ENCODE peak calls at places on chromosomes 13 and 19, in nine cellular contexts. I is lung, O is mesothelial cell of epicardium, R is foreskin keratinocyte, S is breast epithelium, F is kidney, Z is BJ, Y is GM10248, U is choroid plexus epithelial cell. D is an unnamed sample.

GRCh38 chr13:20294497-20294896 is 62.4 kb upstream of the GJB6 start:
- DNase-seq in I (no peak), O (no peak), R (no peak), S (no peak), F (no peak), Z (no peak), Y (no peak), U (no peak), D (no peak)

GRCh38 chr13:32284927-32285632 is 30.1 kb downstream of the ZAR1L start:
- DNase-seq in I (peak), O (no peak), R (no peak), S (no peak), F (no peak), Z (peak), Y (no peak), U (peak), D (peak)

GRCh38 chr13:44331912-44332840 is 41.4 kb upstream of the SERP2 start:
- DNase-seq in I (no peak), O (peak), R (no peak), S (no peak), F (no peak), Z (peak), Y (no peak), U (peak), D (peak)

GRCh38 chr13:30257433-30258099 is 49.8 kb downstream of the KATNAL1 start:
- DNase-seq in I (no peak), O (no peak), R (no peak), S (no peak), F (no peak), Z (no peak), Y (peak), U (peak), D (peak)

GRCh38 chr19:54325194-54325621 is 12.2 kb upstream of the LILRA5 start:
- DNase-seq in I (no peak), O (no peak), R (peak), S (no peak), F (no peak), Z (no peak), Y (peak), U (peak), D (no peak)

GRCh38 chr19:49597703-49597974 is 6.7 kb downstream of the PRR12 start:
- DNase-seq in I (no peak), O (no peak), R (no peak), S (no peak), F (no peak), Z (no peak), Y (no peak), U (no peak), D (no peak)

GRCh38 chr19:53871448-53871847 is 3.8 kb downstream of the MYADM start:
- DNase-seq in I (no peak), O (no peak), R (no peak), S (no peak), F (no peak), Z (no peak), Y (no peak), U (no peak), D (no peak)

GRCh38 chr19:17753976-17754375 is 2.7 kb downstream of the FCHO1 start:
- DNase-seq in I (no peak), O (no peak), R (no peak), S (no peak), F (no peak), Z (no peak), Y (no peak), U (no peak), D (no peak)

GRCh38 chr13:78428646-78429045 is 174.7 kb downstream of the POU4F1 start:
- DNase-seq in I (no peak), O (no peak), R (no peak), S (no peak), F (no peak), Z (no peak), Y (no peak), U (no peak), D (no peak)

GRCh38 chr13:59416561-59416960 is 747.2 kb downstream of the DIAPH3 start:
- DNase-seq in I (no peak), O (no peak), R (no peak), S (no peak), F (no peak), Z (no peak), Y (no peak), U (no peak), D (no peak)

GRCh38 chr13:43074824-43075510 is 51.6 kb downstream of the DNAJC15 start:
- DNase-seq in I (no peak), O (no peak), R (no peak), S (no peak), F (no peak), Z (no peak), Y (no peak), U (no peak), D (no peak)

DNA sequence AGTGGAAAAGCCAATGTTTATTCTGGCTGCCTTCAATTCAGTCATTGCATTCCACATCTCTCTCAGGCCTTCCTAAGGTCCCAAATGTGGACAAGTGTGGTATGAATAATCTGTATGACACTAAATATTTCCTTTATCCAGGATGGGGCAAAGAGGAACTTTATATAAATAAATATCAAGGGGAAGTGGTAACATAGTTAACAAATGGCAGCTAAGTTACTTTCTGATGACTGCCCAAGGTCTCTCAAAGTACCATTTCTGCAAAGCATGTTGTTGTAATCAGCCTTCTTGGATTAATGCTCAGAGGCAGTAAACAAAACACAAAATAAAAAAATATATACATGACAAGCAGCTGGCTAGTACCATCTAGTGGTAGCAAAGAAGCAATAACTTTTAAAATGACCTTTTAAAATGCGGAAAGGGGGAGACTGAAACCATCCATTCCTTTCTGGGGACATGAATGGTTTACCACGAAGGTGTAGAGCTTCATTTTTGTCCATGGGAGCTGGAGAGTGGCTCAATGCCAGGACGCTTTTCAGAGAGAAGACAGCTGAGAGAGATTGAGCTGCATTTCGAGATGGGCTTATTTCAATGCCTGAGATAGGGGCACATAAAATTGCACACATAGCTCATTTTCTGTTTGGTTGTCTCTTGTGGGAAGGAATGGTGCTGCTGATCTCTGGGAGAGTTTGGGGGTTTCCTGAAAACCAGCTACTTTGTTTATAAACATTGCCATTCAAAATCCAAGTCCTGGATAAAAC is 259.2 kb downstream of the RFC3 start:
- DNase-seq in I (no peak), O (no peak), R (no peak), S (no peak), F (no peak), Z (peak), Y (no peak), U (peak), D (no peak)
- TF ChIP-seq CTCF in I (no peak), O (peak), R (peak), S (peak), F (peak), Z (peak), Y (peak), U (peak), D (peak)

GRCh38 chr19:51564791-51565190 is 6.3 kb upstream of the ZNF175 start:
- DNase-seq in I (no peak), O (no peak), R (no peak), S (no peak), F (no peak), Z (no peak), Y (peak), U (no peak), D (no peak)
- TF ChIP-seq CTCF in I (no peak), O (no peak), R (no peak), S (no peak), F (no peak), Z (no peak), Y (peak), U (no peak), D (no peak)

GRCh38 chr13:81018936-81019335 is 678.0 kb upstream of the SPRY2 start:
- DNase-seq in I (no peak), O (no peak), R (no peak), S (no peak), F (no peak), Z (no peak), Y (no peak), U (no peak), D (no peak)

GRCh38 chr13:81012031-81012430 is 671.1 kb upstream of the SPRY2 start:
- DNase-seq in I (no peak), O (no peak), R (no peak), S (no peak), F (no peak), Z (no peak), Y (no peak), U (no peak), D (no peak)

GRCh38 chr13:81020010-81020409 is 679.1 kb upstream of the SPRY2 start:
- DNase-seq in I (no peak), O (no peak), R (no peak), S (no peak), F (no peak), Z (no peak), Y (no peak), U (no peak), D (no peak)

GRCh38 chr13:81021284-81021683 is 680.4 kb upstream of the SPRY2 start:
- DNase-seq in I (no peak), O (no peak), R (no peak), S (no peak), F (no peak), Z (no peak), Y (no peak), U (no peak), D (no peak)

DNA sequence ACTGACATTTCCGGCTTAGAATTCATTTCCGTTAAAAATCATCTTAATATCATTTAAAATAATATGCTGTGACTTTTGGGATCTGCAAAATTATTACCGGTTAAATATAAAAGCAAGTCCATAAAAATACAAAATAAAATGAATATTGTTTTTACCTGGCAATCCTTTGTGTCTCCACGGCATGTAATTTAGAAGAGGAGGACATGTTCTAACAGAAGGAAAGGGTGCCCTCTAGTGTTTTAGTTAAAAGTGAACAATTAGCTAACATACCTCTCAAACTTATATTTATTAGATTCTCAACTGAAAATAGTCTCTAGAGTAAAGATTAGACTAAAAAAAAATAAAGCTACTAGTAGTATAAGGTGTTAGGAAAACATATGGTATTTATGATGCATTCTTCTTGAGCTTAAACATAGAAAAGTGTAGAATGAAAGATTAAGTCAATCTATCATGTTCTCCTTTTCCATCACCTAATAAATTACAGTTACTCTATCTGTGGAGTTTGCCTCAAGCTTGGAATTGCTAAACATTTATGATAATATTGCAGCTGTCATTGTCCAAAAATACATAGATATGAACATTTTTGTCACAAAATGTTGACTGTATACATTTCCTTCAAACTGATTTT is 676.7 kb upstream of the SPRY2 start:
- DNase-seq in I (no peak), O (no peak), R (no peak), S (no peak), F (no peak), Z (no peak), Y (peak), U (peak), D (no peak)
- TF ChIP-seq CTCF in I (peak), O (peak), R (peak), S (peak), F (peak), Z (peak), Y (peak), U (peak), D (peak)

DNA sequence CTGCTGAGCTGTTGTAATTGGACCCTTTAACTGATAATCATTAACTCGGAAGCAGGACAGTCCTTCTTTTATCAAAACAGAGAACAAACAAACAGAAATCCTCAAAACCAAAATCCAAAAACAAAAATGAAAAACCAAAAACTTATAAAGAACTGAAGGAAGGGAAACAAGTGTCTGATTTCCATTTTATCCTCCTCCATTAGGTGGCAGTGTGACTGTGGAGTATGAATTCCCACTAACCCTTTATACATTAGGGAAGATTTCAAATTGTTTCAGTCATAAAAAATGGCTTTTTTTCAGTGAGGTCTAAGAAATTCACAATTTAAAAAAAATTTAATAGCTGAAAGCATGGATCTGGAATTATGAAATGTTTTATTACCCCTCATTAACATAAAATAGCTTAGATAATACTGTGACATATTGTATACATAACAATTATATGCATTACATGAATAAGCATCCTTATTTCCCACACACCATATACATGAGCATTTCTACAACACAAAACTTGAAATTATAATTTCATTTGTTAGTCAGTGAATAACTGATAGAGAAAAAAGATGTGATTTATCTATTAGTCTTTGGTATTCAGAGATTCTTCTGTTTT is 1074.3 kb upstream of the PCDH9 start:
- DNase-seq in I (no peak), O (no peak), R (no peak), S (no peak), F (no peak), Z (no peak), Y (peak), U (peak), D (no peak)
- TF ChIP-seq CTCF in I (no peak), O (peak), R (peak), S (peak), F (peak), Z (no peak), Y (peak), U (peak), D (peak)

D was measured in heart right ventricle.